ENCODE peak calls at places on chromosome 2, in six cellular contexts. S, Z, L, C, B and O are unnamed samples.

GRCh38 chr2:166375736-166376487 is at the start of gene SCN9A:
- DNase-seq in S (no peak), Z (peak), L (peak), C (peak), B (no peak), O (no peak)

GRCh38 chr2:134104754-134105153 is 149.1 kb upstream of the MGAT5 start:
- DNase-seq in S (no peak), Z (no peak), L (no peak), C (no peak), B (no peak), O (no peak)

GRCh38 chr2:42984081-42984480 is 191.7 kb upstream of the HAAO start:
- DNase-seq in S (no peak), Z (no peak), L (no peak), C (no peak), B (no peak), O (no peak)

GRCh38 chr2:165857881-165858280 is 63.8 kb upstream of the GALNT3 start:
- DNase-seq in S (no peak), Z (peak), L (no peak), C (no peak), B (no peak), O (no peak)

GRCh38 chr2:37414470-37414949 is 70.1 kb downstream of the QPCT start:
- DNase-seq in S (no peak), Z (peak), L (peak), C (no peak), B (peak), O (no peak)

GRCh38 chr2:120874876-120875275 is 139.2 kb downstream of the GLI2 start:
- DNase-seq in S (no peak), Z (no peak), L (no peak), C (no peak), B (no peak), O (no peak)

GRCh38 chr2:189927823-189928222 is 134.7 kb downstream of the MSTN start:
- DNase-seq in S (no peak), Z (peak), L (no peak), C (no peak), B (no peak), O (no peak)

GRCh38 chr2:65901809-65902208 is 469.4 kb upstream of the SPRED2 start:
- DNase-seq in S (no peak), Z (no peak), L (no peak), C (no peak), B (no peak), O (no peak)

GRCh38 chr2:119241205-119241532 is 17.5 kb downstream of the STEAP3 start:
- DNase-seq in S (no peak), Z (no peak), L (no peak), C (no peak), B (no peak), O (no peak)

GRCh38 chr2:198499539-198499938 is 695.1 kb downstream of the PLCL1 start:
- DNase-seq in S (no peak), Z (no peak), L (peak), C (no peak), B (no peak), O (no peak)

GRCh38 chr2:101306410-101306809 is 2.1 kb downstream of the RNF149 start:
- DNase-seq in S (no peak), Z (no peak), L (no peak), C (no peak), B (no peak), O (no peak)

GRCh38 chr2:72781500-72781899 is 44.3 kb downstream of the EXOC6B start:
- DNase-seq in S (no peak), Z (peak), L (peak), C (no peak), B (no peak), O (no peak)

GRCh38 chr2:218648473-218649100 is 10.8 kb downstream of the ZNF142 start:
- DNase-seq in S (peak), Z (peak), L (peak), C (peak), B (peak), O (peak)

GRCh38 chr2:80519699-80520291 is 215.2 kb upstream of the LRRTM1 start:
- DNase-seq in S (no peak), Z (no peak), L (no peak), C (no peak), B (no peak), O (no peak)